ENCODE peak calls at places on chromosomes 11 and 22, in four cellular contexts. Z is spleen, W is nephron progenitor cell, S is ELR. V is an unnamed sample.

GRCh38 chr11:68481579-68482240 is 21.2 kb downstream of the PPP6R3 start:
- DNase-seq in Z (no peak), W (no peak), S (no peak), V (no peak)

GRCh38 chr22:39389420-39389819 is 10.2 kb upstream of the TAB1 start:
- DNase-seq in Z (no peak), S (no peak), W (no peak), V (no peak)

GRCh38 chr11:112539741-112540140 is 279.1 kb upstream of the PLET1 start:
- DNase-seq in Z (no peak), W (no peak), S (no peak), V (no peak)

GRCh38 chr11:121557348-121557747 is 104.6 kb upstream of the SORL1-AS1 start:
- DNase-seq in S (peak; percentile 5), Z (no peak), W (no peak), V (no peak)

GRCh38 chr22:40273319-40273718 is 73.0 kb upstream of the ADSL start:
- DNase-seq in W (no peak), S (no peak), Z (no peak), V (no peak)

GRCh38 chr11:76279651-76280050 is 73.3 kb upstream of the WNT11 start:
- DNase-seq in Z (no peak), S (no peak), W (no peak), V (no peak)

GRCh38 chr11:115737875-115738274 is 233.7 kb upstream of the CADM1 start:
- DNase-seq in S (no peak), Z (no peak), W (no peak), V (no peak)

GRCh38 chr11:117232911-117233409 is 489 bp downstream of the RNF214 start:
- DNase-seq in W (peak; percentile 66), Z (peak; percentile 90), S (peak; percentile 19), V (peak; percentile 51)

GRCh38 chr11:117023178-117023577 is 75.0 kb downstream of the SIK3 start:
- DNase-seq in Z (no peak), S (no peak), W (no peak), V (no peak)

GRCh38 chr11:762421-763072 is 14.7 kb downstream of the GATD1 start:
- DNase-seq in S (peak; percentile 94), Z (peak; percentile 76), W (no peak), V (peak; percentile 69)

GRCh38 chr22:30809086-30809485 is 114.4 kb downstream of the OSBP2 start:
- DNase-seq in W (no peak), S (peak; percentile 69), Z (no peak), V (no peak)

GRCh38 chr11:35073691-35074382 is 65.1 kb upstream of the CD44 start:
- DNase-seq in Z (no peak), S (peak; percentile 53), W (no peak), V (no peak)

GRCh38 chr11:63761870-63762661 is 6.5 kb downstream of the ZFTA start:
- DNase-seq in Z (no peak), W (peak; percentile 40), S (no peak), V (peak; percentile 83)

GRCh38 chr11:70159612-70160570 is 43.2 kb upstream of the FADD start:
- DNase-seq in Z (no peak), S (peak; percentile 72), W (no peak), V (no peak)

GRCh38 chr11:78298216-78298860 is 109.6 kb downstream of the USP35 start:
- DNase-seq in W (no peak), Z (no peak), S (no peak), V (no peak)

GRCh38 chr22:19431641-19432091 is at the start of gene HIRA:
- DNase-seq in W (peak; percentile 90), Z (peak; percentile 96), S (peak; percentile 79), V (peak; percentile 92)

GRCh38 chr11:5174934-5175333 is 20.4 kb upstream of the OR52A1 start:
- DNase-seq in S (no peak), W (no peak), Z (no peak), V (no peak)

GRCh38 chr11:31825453-31826391 is 14.6 kb upstream of the PAX6 start:
- DNase-seq in Z (no peak), W (peak; percentile 18), S (no peak), V (no peak)

GRCh38 chr11:103202048-103202651 is 92.9 kb downstream of the DYNC2H1 start:
- DNase-seq in Z (no peak), S (peak; percentile 63), W (no peak), V (no peak)

GRCh38 chr22:44261164-44261860 is 51.4 kb downstream of the SHISAL1 start:
- DNase-seq in W (no peak), Z (no peak), S (no peak), V (no peak)

V was measured in glutamatergic neuron.